ENCODE peak calls at places on chromosomes 16 and 17, in six cellular contexts. Z is ascending aorta, V is breast epithelium, C is lower leg skin, K is foreskin keratinocyte, S is spleen. Y is an unnamed sample.
A peak's percentile ranks its signal among the peaks of the same experiment; 100 is the strongest.

GRCh38 chr17:6674586-6674985 is 23.0 kb downstream of the C17orf100 start:
- DNase-seq in Z (no peak), V (no peak), C (no peak), K (no peak), S (no peak), Y (no peak)

GRCh38 chr16:6195966-6196365 is 1098.4 kb upstream of the EEF2KMT start:
- DNase-seq in Z (no peak), V (no peak), C (no peak), K (no peak), S (no peak), Y (no peak)

GRCh38 chr16:28212532-28212873 is 738 bp upstream of the XPO6 start:
- DNase-seq in Z (no peak), V (no peak), C (no peak), K (no peak), S (no peak), Y (no peak)

GRCh38 chr16:60107467-60107866 is 1373.4 kb upstream of the GOT2 start:
- DNase-seq in Z (no peak), V (no peak), C (no peak), K (no peak), S (no peak), Y (no peak)

GRCh38 chr17:4635823-4636375 is 5.6 kb downstream of the ALOX15 start:
- DNase-seq in Z (peak; percentile 46), V (no peak), C (no peak), K (no peak), S (no peak), Y (no peak)

GRCh38 chr17:77449908-77450741 is 309.4 kb downstream of the SEC14L1 start:
- DNase-seq in Z (peak; percentile 83), V (no peak), C (peak; percentile 64), K (no peak), S (peak; percentile 85), Y (no peak)

GRCh38 chr17:66310528-66311148 is 8.2 kb downstream of the PRKCA start:
- DNase-seq in Z (no peak), V (no peak), C (no peak), K (no peak), S (no peak), Y (no peak)

GRCh38 chr17:77324227-77324626 is 183.5 kb downstream of the SEC14L1 start:
- DNase-seq in Z (peak; percentile 61), V (peak; percentile 17), C (peak; percentile 13), K (no peak), S (peak; percentile 63), Y (peak; percentile 9)

GRCh38 chr16:25010542-25010941 is 4.6 kb downstream of the ARHGAP17 start:
- DNase-seq in Z (no peak), V (no peak), C (no peak), K (no peak), S (no peak), Y (no peak)

GRCh38 chr17:63611354-63611753 is 10.7 kb downstream of the TACO1 start:
- DNase-seq in Z (no peak), V (no peak), C (no peak), K (no peak), S (no peak), Y (no peak)

GRCh38 chr16:84687715-84688114 is 12.1 kb upstream of the USP10 start:
- DNase-seq in Z (no peak), V (no peak), C (no peak), K (peak; percentile 80), S (no peak), Y (no peak)

GRCh38 chr17:75524971-75525805 is at the start of gene LLGL2:
- DNase-seq in Z (no peak), V (peak; percentile 80), C (peak; percentile 50), K (peak; percentile 66), S (peak; percentile 96), Y (no peak)

GRCh38 chr16:27977966-27978365 is 85.5 kb downstream of the GSG1L start:
- DNase-seq in Z (no peak), V (peak; percentile 43), C (no peak), K (no peak), S (peak; percentile 25), Y (no peak)

GRCh38 chr16:63292036-63292435 is 1255.8 kb upstream of the CDH8 start:
- DNase-seq in Z (no peak), V (no peak), C (no peak), K (no peak), S (no peak), Y (no peak)

GRCh38 chr16:63287411-63287810 is 1251.2 kb upstream of the CDH8 start:
- DNase-seq in Z (no peak), V (no peak), C (no peak), K (no peak), S (no peak), Y (no peak)

GRCh38 chr16:63289834-63290460 is 1253.7 kb upstream of the CDH8 start:
- DNase-seq in Z (no peak), V (no peak), C (no peak), K (peak; percentile 5), S (peak; percentile 29), Y (no peak)
- TF ChIP-seq CTCF in Z (no peak), V (no peak), C (no peak), K (peak; percentile 72), S (peak; percentile 48), Y (no peak)

GRCh38 chr17:79298801-79299200 is 224.2 kb downstream of the ENGASE start:
- DNase-seq in Z (no peak), V (no peak), C (no peak), K (no peak), S (no peak), Y (no peak)
- TF ChIP-seq CTCF in Z (no peak), V (no peak), C (no peak), K (no peak), S (no peak), Y (no peak)

GRCh38 chr17:81371910-81372760 is 23.1 kb upstream of the BAHCC1 start:
- DNase-seq in Z (no peak), V (no peak), C (no peak), K (no peak), S (peak; percentile 78), Y (no peak)
- TF ChIP-seq CTCF in Z (no peak), V (no peak), C (no peak), K (peak; percentile 33), S (no peak), Y (no peak)

GRCh38 chr16:17345043-17345442 is 125.7 kb downstream of the XYLT1 start:
- DNase-seq in Z (peak; percentile 80), V (peak; percentile 89), C (peak; percentile 68), K (no peak), S (no peak), Y (no peak)
- TF ChIP-seq CTCF in Z (no peak), V (no peak), C (no peak), K (no peak), S (no peak), Y (no peak)